ENCODE peak calls at places on chromosomes 1 and 21, in four cellular contexts. One of them, this sample, is unnamed.

GRCh38 chr1:243924188-243924587 is 74.1 kb upstream of the AKT3 start:
- DNase-seq in neuronal stem cell: no peak
- DNase-seq in mesenchymal stem cell: peak
- DNase-seq in IMR-90: peak
- DNase-seq in this sample: no peak

GRCh38 chr1:153400244-153400643 is 9.4 kb upstream of the S100A8 start:
- DNase-seq in neuronal stem cell: no peak
- DNase-seq in mesenchymal stem cell: no peak
- DNase-seq in IMR-90: no peak
- DNase-seq in this sample: no peak

GRCh38 chr1:220410681-220411080 is 117.3 kb upstream of the MARK1 start:
- DNase-seq in neuronal stem cell: no peak
- DNase-seq in mesenchymal stem cell: peak
- DNase-seq in IMR-90: no peak
- DNase-seq in this sample: no peak

GRCh38 chr1:228099331-228099732 is 3.8 kb downstream of the C1orf35 start:
- DNase-seq in neuronal stem cell: no peak
- DNase-seq in mesenchymal stem cell: no peak
- DNase-seq in IMR-90: no peak
- DNase-seq in this sample: peak

GRCh38 chr1:207923561-207923960 is 12.6 kb upstream of the CD34 start:
- DNase-seq in neuronal stem cell: no peak
- DNase-seq in mesenchymal stem cell: no peak
- DNase-seq in IMR-90: no peak
- DNase-seq in this sample: no peak

GRCh38 chr1:25996966-25997758 is 701 bp downstream of the PAFAH2 start:
- DNase-seq in neuronal stem cell: no peak
- DNase-seq in mesenchymal stem cell: peak
- DNase-seq in IMR-90: peak
- DNase-seq in this sample: no peak

GRCh38 chr1:247906504-247907047 is 11.2 kb downstream of the OR2W3 start:
- DNase-seq in neuronal stem cell: no peak
- DNase-seq in mesenchymal stem cell: peak
- DNase-seq in IMR-90: peak
- DNase-seq in this sample: no peak

GRCh38 chr1:29162476-29163138 is 19.1 kb downstream of the SRSF4 start:
- DNase-seq in neuronal stem cell: no peak
- DNase-seq in mesenchymal stem cell: no peak
- DNase-seq in IMR-90: no peak
- DNase-seq in this sample: no peak

GRCh38 chr1:60825593-60825992 is 256.8 kb upstream of the NFIA start:
- DNase-seq in neuronal stem cell: no peak
- DNase-seq in mesenchymal stem cell: no peak
- DNase-seq in IMR-90: no peak
- DNase-seq in this sample: peak

GRCh38 chr1:160101717-160102522 is 3.5 kb upstream of the IGSF8 start:
- DNase-seq in neuronal stem cell: no peak
- DNase-seq in mesenchymal stem cell: peak
- DNase-seq in IMR-90: peak
- DNase-seq in this sample: no peak

GRCh38 chr1:116880952-116881351 is 28.8 kb upstream of the PTGFRN start:
- DNase-seq in neuronal stem cell: no peak
- DNase-seq in mesenchymal stem cell: no peak
- DNase-seq in IMR-90: no peak
- DNase-seq in this sample: no peak

GRCh38 chr1:234915923-234916675 is 212.5 kb downstream of the TOMM20 start:
- DNase-seq in neuronal stem cell: no peak
- DNase-seq in mesenchymal stem cell: peak
- DNase-seq in IMR-90: no peak
- DNase-seq in this sample: no peak

GRCh38 chr1:89672489-89673183 is 39.7 kb downstream of the LRRC8C start:
- DNase-seq in neuronal stem cell: no peak
- DNase-seq in mesenchymal stem cell: peak
- DNase-seq in IMR-90: peak
- DNase-seq in this sample: no peak

GRCh38 chr1:160724445-160725242 is 13.0 kb upstream of the CD48 start:
- DNase-seq in neuronal stem cell: no peak
- DNase-seq in mesenchymal stem cell: no peak
- DNase-seq in IMR-90: no peak
- DNase-seq in this sample: no peak

GRCh38 chr1:8879348-8880067 is 1.0 kb upstream of the ENO1 start:
- DNase-seq in neuronal stem cell: no peak
- DNase-seq in mesenchymal stem cell: no peak
- DNase-seq in IMR-90: no peak
- DNase-seq in this sample: no peak

GRCh38 chr1:166870584-166870983 is 5.5 kb downstream of the TADA1 start:
- DNase-seq in neuronal stem cell: no peak
- DNase-seq in mesenchymal stem cell: no peak
- DNase-seq in IMR-90: no peak
- DNase-seq in this sample: no peak

GRCh38 chr1:87961992-87962391 is 633.3 kb downstream of the LMO4 start:
- DNase-seq in neuronal stem cell: no peak
- DNase-seq in mesenchymal stem cell: no peak
- DNase-seq in IMR-90: peak
- DNase-seq in this sample: no peak

DNA sequence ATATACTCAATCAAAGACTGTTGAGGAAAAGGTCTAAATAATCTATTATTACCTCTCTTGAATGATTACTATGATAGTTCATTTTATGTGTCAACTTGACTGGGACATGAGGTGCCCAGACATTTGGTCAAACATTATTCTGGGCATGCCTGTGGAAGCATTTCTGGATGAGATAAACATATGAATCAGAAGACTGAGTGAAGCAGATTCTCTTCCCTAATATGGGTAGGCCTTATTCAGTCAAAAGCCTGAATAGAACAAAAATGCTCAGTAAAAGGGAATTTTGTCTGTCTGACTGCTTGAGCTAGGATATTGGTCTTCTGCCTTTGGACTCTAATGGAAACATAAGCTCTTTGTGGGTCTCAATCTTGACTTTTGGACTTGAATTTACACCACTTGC is 73.3 kb upstream of the SOX13 start:
- DNase-seq in neuronal stem cell: no peak
- DNase-seq in mesenchymal stem cell: peak
- DNase-seq in IMR-90: peak
- DNase-seq in this sample: no peak
- H4K91ac ChIP-seq in neuronal stem cell: no peak
- H4K91ac ChIP-seq in mesenchymal stem cell: no peak
- H4K91ac ChIP-seq in IMR-90: no peak
- H4K91ac ChIP-seq in this sample: no peak

DNA sequence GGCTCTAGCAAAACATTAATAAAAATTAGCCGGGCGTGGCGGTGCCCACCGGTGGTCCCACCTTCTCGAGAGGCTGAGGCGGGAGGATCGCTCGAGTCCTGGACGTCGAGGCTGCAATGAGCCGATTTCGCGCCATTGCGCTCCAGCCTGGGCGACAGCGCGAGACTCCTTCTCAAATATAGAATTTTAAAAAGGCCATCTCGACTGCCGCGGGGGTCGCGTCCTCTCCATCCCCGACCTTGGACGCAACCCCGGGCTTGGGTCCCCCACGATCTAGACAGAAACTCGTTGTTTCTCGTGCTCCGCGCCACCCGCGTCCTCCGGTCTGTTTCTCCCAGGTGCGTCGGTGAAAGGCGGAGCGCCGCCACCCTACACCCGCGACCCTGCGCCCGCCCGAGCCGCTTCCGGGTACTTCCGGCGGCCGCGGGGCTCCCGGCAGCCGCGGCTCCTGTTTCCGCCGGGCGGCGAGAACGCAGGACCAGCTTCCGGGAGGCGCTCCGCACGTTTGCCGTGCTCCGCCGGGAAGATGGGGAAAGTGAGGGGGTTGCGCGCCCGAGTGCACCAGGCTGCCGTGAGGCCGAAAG is at the start of gene SLX9:
- DNase-seq in neuronal stem cell: peak
- DNase-seq in mesenchymal stem cell: peak
- DNase-seq in IMR-90: peak
- DNase-seq in this sample: peak
- H2AK5ac ChIP-seq in neuronal stem cell: peak
- H2AK5ac ChIP-seq in mesenchymal stem cell: no peak
- H2AK5ac ChIP-seq in IMR-90: peak
- H2AK5ac ChIP-seq in this sample: no peak

GRCh38 chr1:54542962-54543539 is 5.0 kb upstream of the ACOT11 start:
- DNase-seq in neuronal stem cell: no peak
- DNase-seq in mesenchymal stem cell: peak
- DNase-seq in IMR-90: peak
- DNase-seq in this sample: no peak
- H4K91ac ChIP-seq in neuronal stem cell: peak
- H4K91ac ChIP-seq in mesenchymal stem cell: no peak
- H4K91ac ChIP-seq in IMR-90: peak
- H4K91ac ChIP-seq in this sample: no peak

GRCh38 chr1:77514871-77515776 is 167.3 kb downstream of the ZZZ3 start:
- DNase-seq in neuronal stem cell: no peak
- DNase-seq in mesenchymal stem cell: peak
- DNase-seq in IMR-90: peak
- DNase-seq in this sample: peak

GRCh38 chr1:77516106-77516505 is 166.4 kb downstream of the ZZZ3 start:
- DNase-seq in neuronal stem cell: no peak
- DNase-seq in mesenchymal stem cell: no peak
- DNase-seq in IMR-90: no peak
- DNase-seq in this sample: no peak

GRCh38 chr1:77511440-77511840 is 171.0 kb downstream of the ZZZ3 start:
- DNase-seq in neuronal stem cell: no peak
- DNase-seq in mesenchymal stem cell: peak
- DNase-seq in IMR-90: peak
- DNase-seq in this sample: no peak

GRCh38 chr1:77509898-77510297 is 172.6 kb downstream of the ZZZ3 start:
- DNase-seq in neuronal stem cell: no peak
- DNase-seq in mesenchymal stem cell: no peak
- DNase-seq in IMR-90: no peak
- DNase-seq in this sample: no peak

GRCh38 chr1:77513839-77514763 is 168.4 kb downstream of the ZZZ3 start:
- DNase-seq in neuronal stem cell: peak
- DNase-seq in mesenchymal stem cell: peak
- DNase-seq in IMR-90: peak
- DNase-seq in this sample: peak
- H2AK5ac ChIP-seq in neuronal stem cell: no peak
- H2AK5ac ChIP-seq in mesenchymal stem cell: peak
- H2AK5ac ChIP-seq in IMR-90: peak
- H2AK5ac ChIP-seq in this sample: no peak

GRCh38 chr1:17346046-17346789 is 25.8 kb upstream of the PADI6 start:
- DNase-seq in neuronal stem cell: no peak
- DNase-seq in mesenchymal stem cell: no peak
- DNase-seq in IMR-90: no peak
- DNase-seq in this sample: no peak

GRCh38 chr1:17350053-17350452 is 21.9 kb upstream of the PADI6 start:
- DNase-seq in neuronal stem cell: no peak
- DNase-seq in mesenchymal stem cell: no peak
- DNase-seq in IMR-90: no peak
- DNase-seq in this sample: no peak

GRCh38 chr1:17347769-17348592 is 24.0 kb upstream of the PADI6 start:
- DNase-seq in neuronal stem cell: no peak
- DNase-seq in mesenchymal stem cell: peak
- DNase-seq in IMR-90: peak
- DNase-seq in this sample: peak

GRCh38 chr1:17351047-17351446 is 20.9 kb upstream of the PADI6 start:
- DNase-seq in neuronal stem cell: no peak
- DNase-seq in mesenchymal stem cell: no peak
- DNase-seq in IMR-90: no peak
- DNase-seq in this sample: no peak

GRCh38 chr1:17348593-17349234 is 23.3 kb upstream of the PADI6 start:
- DNase-seq in neuronal stem cell: no peak
- DNase-seq in mesenchymal stem cell: no peak
- DNase-seq in IMR-90: no peak
- DNase-seq in this sample: no peak
- H4K91ac ChIP-seq in neuronal stem cell: no peak
- H4K91ac ChIP-seq in mesenchymal stem cell: no peak
- H4K91ac ChIP-seq in IMR-90: no peak
- H4K91ac ChIP-seq in this sample: no peak

GRCh38 chr1:209434631-209435217 is 148.8 kb upstream of the CAMK1G start:
- DNase-seq in neuronal stem cell: no peak
- DNase-seq in mesenchymal stem cell: no peak
- DNase-seq in IMR-90: no peak
- DNase-seq in this sample: no peak
- H2AK5ac ChIP-seq in neuronal stem cell: no peak
- H2AK5ac ChIP-seq in mesenchymal stem cell: peak
- H2AK5ac ChIP-seq in IMR-90: no peak
- H2AK5ac ChIP-seq in this sample: no peak

GRCh38 chr1:229142496-229142895 is 128.4 kb upstream of the RAB4A start:
- DNase-seq in neuronal stem cell: no peak
- DNase-seq in mesenchymal stem cell: no peak
- DNase-seq in IMR-90: no peak
- DNase-seq in this sample: no peak
- H4K91ac ChIP-seq in neuronal stem cell: no peak
- H4K91ac ChIP-seq in mesenchymal stem cell: no peak
- H4K91ac ChIP-seq in IMR-90: no peak
- H4K91ac ChIP-seq in this sample: no peak

DNA sequence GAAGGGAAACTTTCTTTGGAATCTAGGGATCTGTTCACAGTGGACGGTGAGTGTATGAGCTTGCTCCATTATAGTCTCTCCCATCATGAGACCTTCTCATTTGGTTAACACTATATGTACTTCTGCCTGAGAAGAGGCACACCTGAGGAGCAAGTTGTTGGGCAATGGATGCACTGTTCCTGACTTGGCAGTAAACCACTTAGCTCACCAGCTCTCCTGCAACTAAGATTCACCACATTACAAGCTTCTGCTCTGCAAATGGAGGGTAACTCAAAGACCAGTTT is 10.2 kb downstream of the MACF1 start:
- DNase-seq in neuronal stem cell: no peak
- DNase-seq in mesenchymal stem cell: no peak
- DNase-seq in IMR-90: no peak
- DNase-seq in this sample: no peak
- H2AK5ac ChIP-seq in neuronal stem cell: peak
- H2AK5ac ChIP-seq in mesenchymal stem cell: no peak
- H2AK5ac ChIP-seq in IMR-90: no peak
- H2AK5ac ChIP-seq in this sample: no peak

DNA sequence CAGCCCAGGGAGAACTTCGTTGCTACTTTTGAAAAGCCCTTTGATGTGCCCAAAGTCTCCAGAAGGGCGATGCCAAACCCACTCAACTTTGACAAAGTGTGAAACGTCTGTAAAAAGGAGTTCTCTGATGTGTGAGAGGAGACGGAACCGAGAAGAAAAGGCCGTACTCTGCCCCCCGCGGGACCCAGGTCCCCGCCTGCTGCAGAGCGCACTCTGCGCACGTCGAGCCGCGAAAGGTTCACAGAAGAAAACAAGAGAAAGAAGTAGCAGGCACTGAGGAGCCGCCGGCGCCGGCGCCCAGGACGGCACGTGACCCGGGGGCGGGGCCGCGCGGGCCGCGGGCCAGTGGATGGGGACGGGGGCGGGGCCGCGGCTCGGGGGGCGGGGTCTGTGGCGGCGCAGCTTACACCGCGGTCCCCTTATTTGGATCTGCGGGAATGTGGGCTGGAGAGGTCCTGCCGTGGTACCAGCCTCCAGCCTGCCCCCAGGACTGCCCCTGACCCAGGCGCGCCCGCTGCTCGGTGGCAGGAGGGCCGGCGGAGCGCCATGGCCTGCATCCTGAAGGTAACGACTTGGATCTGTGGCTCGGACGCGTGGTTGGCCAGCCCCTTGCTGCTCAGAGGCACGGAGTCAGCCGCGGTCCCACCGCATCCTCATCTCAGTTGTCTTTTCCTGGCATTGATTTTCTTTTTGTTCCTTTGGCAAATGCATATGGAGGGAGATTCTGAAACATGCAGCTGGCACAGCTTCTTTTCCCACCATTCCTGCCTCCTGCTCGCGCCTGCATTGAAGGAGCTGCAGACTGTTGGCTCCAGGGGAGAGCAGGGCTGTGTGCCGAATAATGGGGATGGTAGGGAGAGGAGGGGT is at the start of gene ST6GALNAC3:
- DNase-seq in neuronal stem cell: peak
- DNase-seq in mesenchymal stem cell: peak
- DNase-seq in IMR-90: peak
- DNase-seq in this sample: peak
- H4K91ac ChIP-seq in neuronal stem cell: no peak
- H4K91ac ChIP-seq in mesenchymal stem cell: no peak
- H4K91ac ChIP-seq in IMR-90: no peak
- H4K91ac ChIP-seq in this sample: no peak

This sample was measured in H9.